ENCODE peak calls at places on chromosomes 6 and 20, in six cellular contexts. H is PC-3, F is OCI-LY7, Q is MM.1S, S is GM23248, O is HCT116. N is an unnamed sample.

GRCh38 chr6:144835322-144835721 is 550.2 kb downstream of the UTRN start:
- DNase-seq in H (no peak), F (no peak), Q (no peak), S (no peak), O (no peak), N (no peak)

GRCh38 chr6:41377071-41377470 is 41.7 kb downstream of the NCR2 start:
- DNase-seq in H (no peak), F (no peak), Q (no peak), S (no peak), O (no peak), N (no peak)

GRCh38 chr20:20711413-20711812 is 1.0 kb downstream of the RALGAPA2 start:
- DNase-seq in H (no peak), F (peak), Q (no peak), S (no peak), O (no peak), N (no peak)

GRCh38 chr6:97666889-97667288 is 383.9 kb upstream of the MMS22L start:
- DNase-seq in H (no peak), F (no peak), Q (no peak), S (no peak), O (no peak), N (no peak)

GRCh38 chr20:64224344-64225165 is 31.0 kb upstream of the PCMTD2 start:
- DNase-seq in H (peak), F (no peak), Q (no peak), S (peak), O (no peak), N (no peak)

GRCh38 chr6:10205120-10205519 is 209.8 kb downstream of the TFAP2A start:
- DNase-seq in H (peak), F (no peak), Q (no peak), S (no peak), O (no peak), N (no peak)

GRCh38 chr20:18372296-18372695 is 84.0 kb downstream of the ZNF133 start:
- DNase-seq in H (no peak), F (no peak), Q (no peak), S (no peak), O (no peak), N (no peak)

GRCh38 chr6:105851181-105851580 is 235.0 kb upstream of the PRDM1 start:
- DNase-seq in H (no peak), F (no peak), Q (no peak), S (peak), O (no peak), N (no peak)

GRCh38 chr6:138620630-138621029 is 121.3 kb upstream of the NHSL1 start:
- DNase-seq in H (no peak), F (no peak), Q (no peak), S (no peak), O (no peak), N (no peak)

GRCh38 chr20:9130407-9130995 is 61.6 kb downstream of the PLCB4 start:
- DNase-seq in H (no peak), F (no peak), Q (no peak), S (no peak), O (no peak), N (no peak)

GRCh38 chr6:37802810-37803209 is 16.7 kb upstream of the ZFAND3 start:
- DNase-seq in H (no peak), F (no peak), Q (no peak), S (no peak), O (no peak), N (no peak)

GRCh38 chr20:41632896-41633295 is 14.7 kb upstream of the CHD6 start:
- DNase-seq in H (no peak), F (no peak), Q (no peak), S (peak), O (no peak), N (no peak)

GRCh38 chr6:135936606-135937005 is 85.1 kb downstream of the PDE7B start:
- DNase-seq in H (peak), F (no peak), Q (no peak), S (peak), O (no peak), N (no peak)

GRCh38 chr6:22147983-22148797 is 148.6 kb downstream of the PRL start:
- DNase-seq in H (peak), F (no peak), Q (no peak), S (peak), O (no peak), N (peak)

GRCh38 chr6:157984686-157985225 is 3.1 kb downstream of the SYNJ2 start:
- DNase-seq in H (no peak), F (no peak), Q (no peak), S (no peak), O (no peak), N (no peak)

GRCh38 chr6:104537185-104537584 is 322.5 kb downstream of the HACE1 start:
- DNase-seq in H (peak), F (no peak), Q (no peak), S (peak), O (no peak), N (no peak)

GRCh38 chr20:1734269-1734858 is 76.8 kb upstream of the SIRPG start:
- DNase-seq in H (peak), F (no peak), Q (peak), S (peak), O (no peak), N (no peak)
- TF ChIP-seq EZH2phosphoT487 in H (no peak), F (no peak), Q (no peak), S (no peak), O (no peak), N (no peak)

GRCh38 chr6:1336246-1336843 is 24.4 kb downstream of the FOXQ1 start:
- DNase-seq in H (peak), F (no peak), Q (peak), S (peak), O (peak), N (no peak)
- TF ChIP-seq EZH2phosphoT487 in H (no peak), F (no peak), Q (no peak), S (no peak), O (no peak), N (no peak)

GRCh38 chr6:69863766-69864165 is 2.6 kb upstream of the COL19A1 start:
- DNase-seq in H (no peak), F (no peak), Q (no peak), S (no peak), O (no peak), N (no peak)

GRCh38 chr6:69861986-69862385 is 4.4 kb upstream of the COL19A1 start:
- DNase-seq in H (no peak), F (no peak), Q (no peak), S (no peak), O (no peak), N (no peak)

GRCh38 chr6:69866351-69867074 is at the start of gene COL19A1:
- DNase-seq in H (peak), F (peak), Q (peak), S (peak), O (no peak), N (peak)

GRCh38 chr6:69867075-69867911 is 937 bp downstream of the COL19A1 start:
- DNase-seq in H (peak), F (peak), Q (peak), S (peak), O (no peak), N (peak)

DNA sequence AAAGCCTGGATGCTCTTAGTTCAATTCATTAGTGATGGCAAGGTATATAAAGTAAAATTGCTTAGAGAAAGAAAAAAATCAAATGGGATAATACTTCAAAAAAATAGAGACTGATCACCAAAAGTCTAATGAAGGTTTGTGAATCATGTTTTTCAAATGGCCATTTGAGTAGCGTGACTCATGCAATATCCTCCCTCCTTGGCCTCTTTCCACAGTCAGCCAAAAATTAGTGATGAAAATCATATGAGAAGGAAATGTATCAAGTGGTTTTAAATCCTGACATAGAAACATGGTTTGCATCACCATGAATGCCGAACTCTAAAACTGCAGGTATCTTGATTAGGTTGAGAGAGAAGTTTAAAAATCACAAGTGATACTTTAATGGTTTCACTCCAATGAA is 1.2 kb upstream of the COL19A1 start:
- DNase-seq in H (peak), F (no peak), Q (no peak), S (peak), O (no peak), N (no peak)
- TF ChIP-seq EZH2phosphoT487 in H (no peak), F (no peak), Q (no peak), S (no peak), O (no peak), N (no peak)

GRCh38 chr6:51855310-51856082 is 231.9 kb downstream of the PKHD1 start:
- DNase-seq in H (peak), F (peak), Q (peak), S (peak), O (peak), N (peak)
- TF ChIP-seq EZH2phosphoT487 in H (no peak), F (no peak), Q (no peak), S (no peak), O (no peak), N (no peak)

GRCh38 chr6:32954983-32955802 is 2.3 kb upstream of the HLA-DMA start:
- DNase-seq in H (peak), F (peak), Q (peak), S (peak), O (no peak), N (no peak)
- TF ChIP-seq EZH2phosphoT487 in H (no peak), F (no peak), Q (no peak), S (no peak), O (no peak), N (no peak)

GRCh38 chr6:99995916-99996315 is 1.9 kb upstream of the MCHR2 start:
- DNase-seq in H (no peak), F (no peak), Q (no peak), S (no peak), O (no peak), N (no peak)

GRCh38 chr6:99997141-99997540 is 3.1 kb upstream of the MCHR2 start:
- DNase-seq in H (no peak), F (no peak), Q (no peak), S (no peak), O (no peak), N (no peak)

GRCh38 chr6:99991955-99992354 is 2.1 kb downstream of the MCHR2 start:
- DNase-seq in H (no peak), F (no peak), Q (no peak), S (no peak), O (no peak), N (no peak)

GRCh38 chr6:99993146-99993532 is 884 bp downstream of the MCHR2 start:
- DNase-seq in H (no peak), F (no peak), Q (no peak), S (no peak), O (no peak), N (no peak)

DNA sequence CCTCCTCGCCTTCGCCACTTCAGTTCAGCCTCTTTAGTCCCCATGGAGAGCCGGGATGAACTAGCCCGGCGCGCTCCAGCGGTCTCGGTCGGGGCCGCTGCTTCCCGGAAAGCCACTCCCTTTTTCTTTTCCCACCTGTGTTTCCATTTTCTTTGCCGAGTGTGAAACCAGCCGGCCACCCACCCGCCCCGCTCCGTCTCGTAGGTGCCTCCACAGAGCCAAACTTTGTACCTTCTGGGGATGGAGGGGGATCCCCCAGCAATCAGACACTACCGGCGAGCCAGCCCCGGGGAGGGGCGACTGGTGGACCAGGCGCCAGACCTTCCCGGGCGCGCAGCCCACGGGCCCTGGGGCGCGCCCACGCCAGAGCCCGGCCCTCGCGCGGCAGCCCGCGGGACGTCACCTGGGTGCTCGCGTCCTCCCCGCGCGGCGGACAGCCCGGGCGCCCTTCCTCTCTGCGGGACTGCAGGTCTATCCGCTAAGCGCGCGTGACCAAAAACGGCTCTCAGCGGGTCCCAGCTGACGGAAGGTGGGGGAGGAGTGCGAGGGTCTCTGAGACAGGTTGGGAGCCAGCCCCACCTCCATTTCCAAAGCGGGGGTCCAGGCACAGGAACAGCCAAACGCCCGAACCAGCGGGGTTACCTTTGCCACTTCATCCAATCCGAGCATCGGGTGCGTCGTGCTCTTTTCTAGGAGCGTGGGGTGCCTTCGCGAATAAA is at the start of gene MCHR2:
- DNase-seq in H (no peak), F (no peak), Q (no peak), S (peak), O (no peak), N (no peak)
- TF ChIP-seq EZH2phosphoT487 in H (no peak), F (no peak), Q (no peak), S (no peak), O (no peak), N (peak)

DNA sequence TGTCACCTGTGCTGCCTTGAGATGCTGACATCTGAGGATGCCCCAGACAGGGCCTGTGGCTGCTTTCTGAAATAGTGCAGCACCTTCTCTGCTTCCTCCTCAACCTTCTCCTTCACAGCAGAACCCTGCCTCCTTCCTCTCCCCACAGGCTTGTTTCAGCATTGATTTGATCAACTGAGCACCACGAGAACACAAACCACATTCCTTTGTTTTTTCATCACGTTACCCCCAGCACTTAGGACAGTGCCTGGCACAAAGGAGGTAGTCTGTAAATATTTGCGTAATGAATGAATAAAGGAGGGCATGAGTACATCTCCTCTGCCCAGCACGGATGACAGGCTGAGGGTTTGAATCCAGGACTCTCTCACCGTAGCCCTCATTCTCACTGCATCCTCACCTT is 21.3 kb upstream of the WFDC2 start:
- DNase-seq in H (peak), F (no peak), Q (no peak), S (no peak), O (no peak), N (no peak)
- TF ChIP-seq EZH2phosphoT487 in H (no peak), F (no peak), Q (no peak), S (no peak), O (no peak), N (no peak)